ENCODE peak calls at places on chromosome 15, in six cellular contexts. One of them, this sample, is unnamed.

GRCh38 chr15:24835301-24835700 is 119.5 kb upstream of the SNRPN start:
- DNase-seq in GM06990: no peak
- DNase-seq in AG10803: no peak
- DNase-seq in fibroblast of pulmonary artery: no peak
- DNase-seq in B cell: no peak
- DNase-seq in heart left ventricle: no peak
- DNase-seq in this sample: no peak

GRCh38 chr15:55555089-55555488 is 33.1 kb downstream of the PYGO1 start:
- DNase-seq in fibroblast of pulmonary artery: no peak
- DNase-seq in AG10803: no peak
- DNase-seq in GM06990: no peak
- DNase-seq in heart left ventricle: no peak
- DNase-seq in B cell: no peak
- DNase-seq in this sample: no peak

GRCh38 chr15:55250392-55250791 is 39.2 kb downstream of the RAB27A start:
- DNase-seq in GM06990: no peak
- DNase-seq in heart left ventricle: no peak
- DNase-seq in fibroblast of pulmonary artery: peak
- DNase-seq in AG10803: peak
- DNase-seq in B cell: no peak
- DNase-seq in this sample: no peak

GRCh38 chr15:73908030-73908821 is 18.0 kb upstream of the LOXL1 start:
- DNase-seq in heart left ventricle: peak
- DNase-seq in B cell: peak
- DNase-seq in fibroblast of pulmonary artery: peak
- DNase-seq in GM06990: peak
- DNase-seq in AG10803: peak
- DNase-seq in this sample: peak

GRCh38 chr15:76335129-76335850 is 1.3 kb upstream of the ISL2 start:
- DNase-seq in heart left ventricle: no peak
- DNase-seq in fibroblast of pulmonary artery: no peak
- DNase-seq in B cell: peak
- DNase-seq in GM06990: peak
- DNase-seq in AG10803: no peak
- DNase-seq in this sample: no peak

GRCh38 chr15:32704343-32705076 is 13.3 kb upstream of the GREM1 start:
- DNase-seq in GM06990: no peak
- DNase-seq in heart left ventricle: no peak
- DNase-seq in fibroblast of pulmonary artery: no peak
- DNase-seq in B cell: no peak
- DNase-seq in AG10803: peak
- DNase-seq in this sample: no peak

GRCh38 chr15:28989239-28989830 is 103.6 kb downstream of the APBA2 start:
- DNase-seq in AG10803: no peak
- DNase-seq in heart left ventricle: no peak
- DNase-seq in fibroblast of pulmonary artery: no peak
- DNase-seq in B cell: no peak
- DNase-seq in GM06990: no peak
- DNase-seq in this sample: no peak

GRCh38 chr15:94246016-94246415 is 14.7 kb downstream of the MCTP2 start:
- DNase-seq in heart left ventricle: no peak
- DNase-seq in AG10803: no peak
- DNase-seq in B cell: no peak
- DNase-seq in GM06990: no peak
- DNase-seq in fibroblast of pulmonary artery: no peak
- DNase-seq in this sample: no peak

GRCh38 chr15:65856821-65857455 is 12.4 kb upstream of the RAB11A start:
- DNase-seq in fibroblast of pulmonary artery: peak
- DNase-seq in GM06990: peak
- DNase-seq in heart left ventricle: peak
- DNase-seq in B cell: peak
- DNase-seq in AG10803: peak
- DNase-seq in this sample: no peak

GRCh38 chr15:33188159-33188558 is 6.4 kb downstream of the FMN1 start:
- DNase-seq in AG10803: no peak
- DNase-seq in B cell: no peak
- DNase-seq in heart left ventricle: no peak
- DNase-seq in fibroblast of pulmonary artery: no peak
- DNase-seq in GM06990: no peak
- DNase-seq in this sample: no peak

GRCh38 chr15:100434038-100434437 is 92.3 kb upstream of the ADAMTS17 start:
- DNase-seq in fibroblast of pulmonary artery: no peak
- DNase-seq in AG10803: no peak
- DNase-seq in B cell: no peak
- DNase-seq in heart left ventricle: no peak
- DNase-seq in GM06990: no peak
- DNase-seq in this sample: no peak

GRCh38 chr15:35306361-35306981 is 221.4 kb upstream of the NANOGP8 start:
- DNase-seq in fibroblast of pulmonary artery: peak
- DNase-seq in heart left ventricle: no peak
- DNase-seq in B cell: no peak
- DNase-seq in AG10803: peak
- DNase-seq in GM06990: no peak
- DNase-seq in this sample: no peak

GRCh38 chr15:99172989-99173388 is 68.1 kb downstream of the SYNM start:
- DNase-seq in GM06990: no peak
- DNase-seq in B cell: no peak
- DNase-seq in AG10803: no peak
- DNase-seq in heart left ventricle: no peak
- DNase-seq in fibroblast of pulmonary artery: no peak
- DNase-seq in this sample: no peak

GRCh38 chr15:101064795-101065569 is 145.8 kb downstream of the LRRK1 start:
- DNase-seq in heart left ventricle: peak
- DNase-seq in GM06990: no peak
- DNase-seq in AG10803: no peak
- DNase-seq in fibroblast of pulmonary artery: no peak
- DNase-seq in B cell: no peak
- DNase-seq in this sample: peak

GRCh38 chr15:71656425-71656824 is 153.9 kb upstream of the NR2E3 start:
- DNase-seq in GM06990: no peak
- DNase-seq in fibroblast of pulmonary artery: no peak
- DNase-seq in heart left ventricle: no peak
- DNase-seq in AG10803: no peak
- DNase-seq in B cell: no peak
- DNase-seq in this sample: no peak

GRCh38 chr15:98955980-98956723 is 51.4 kb downstream of the PGPEP1L start:
- DNase-seq in GM06990: no peak
- DNase-seq in fibroblast of pulmonary artery: no peak
- DNase-seq in B cell: no peak
- DNase-seq in AG10803: no peak
- DNase-seq in heart left ventricle: no peak
- DNase-seq in this sample: peak

GRCh38 chr15:49101536-49101935 is 53.9 kb downstream of the COPS2 start:
- DNase-seq in heart left ventricle: no peak
- DNase-seq in fibroblast of pulmonary artery: peak
- DNase-seq in B cell: no peak
- DNase-seq in GM06990: no peak
- DNase-seq in AG10803: peak
- DNase-seq in this sample: no peak

GRCh38 chr15:77347197-77347596 is 72.7 kb downstream of the PEAK1 start:
- DNase-seq in AG10803: no peak
- DNase-seq in fibroblast of pulmonary artery: peak
- DNase-seq in GM06990: no peak
- DNase-seq in B cell: no peak
- DNase-seq in heart left ventricle: no peak
- DNase-seq in this sample: no peak

GRCh38 chr15:100291106-100291505 is 50.7 kb downstream of the ADAMTS17 start:
- DNase-seq in GM06990: no peak
- DNase-seq in B cell: no peak
- DNase-seq in fibroblast of pulmonary artery: peak
- DNase-seq in AG10803: no peak
- DNase-seq in heart left ventricle: no peak
- DNase-seq in this sample: no peak

GRCh38 chr15:96324192-96324895 is 6.2 kb upstream of the NR2F2 start:
- DNase-seq in GM06990: no peak
- DNase-seq in B cell: no peak
- DNase-seq in fibroblast of pulmonary artery: peak
- DNase-seq in AG10803: no peak
- DNase-seq in heart left ventricle: no peak
- DNase-seq in this sample: no peak

GRCh38 chr15:64134322-64134829 is 17.2 kb upstream of the SNX22 start:
- DNase-seq in AG10803: peak
- DNase-seq in B cell: no peak
- DNase-seq in GM06990: no peak
- DNase-seq in fibroblast of pulmonary artery: peak
- DNase-seq in heart left ventricle: peak
- DNase-seq in this sample: peak

GRCh38 chr15:65603134-65603533 is 7.8 kb downstream of the INTS14 start:
- DNase-seq in GM06990: no peak
- DNase-seq in fibroblast of pulmonary artery: no peak
- DNase-seq in AG10803: no peak
- DNase-seq in B cell: no peak
- DNase-seq in heart left ventricle: no peak
- DNase-seq in this sample: no peak

GRCh38 chr15:74727727-74728126 is 2.4 kb upstream of the CYP1A1 start:
- DNase-seq in fibroblast of pulmonary artery: no peak
- DNase-seq in B cell: no peak
- DNase-seq in heart left ventricle: peak
- DNase-seq in GM06990: no peak
- DNase-seq in AG10803: no peak
- DNase-seq in this sample: no peak

GRCh38 chr15:51286816-51287215 is 51.6 kb downstream of the CYP19A1 start:
- DNase-seq in GM06990: no peak
- DNase-seq in fibroblast of pulmonary artery: no peak
- DNase-seq in heart left ventricle: no peak
- DNase-seq in B cell: no peak
- DNase-seq in AG10803: no peak
- DNase-seq in this sample: no peak

GRCh38 chr15:51284871-51285270 is 53.5 kb downstream of the CYP19A1 start:
- DNase-seq in GM06990: no peak
- DNase-seq in AG10803: no peak
- DNase-seq in fibroblast of pulmonary artery: no peak
- DNase-seq in B cell: no peak
- DNase-seq in heart left ventricle: no peak
- DNase-seq in this sample: no peak

GRCh38 chr15:51281368-51281967 is 56.9 kb downstream of the CYP19A1 start:
- DNase-seq in fibroblast of pulmonary artery: peak
- DNase-seq in AG10803: peak
- DNase-seq in GM06990: peak
- DNase-seq in heart left ventricle: peak
- DNase-seq in B cell: peak
- DNase-seq in this sample: no peak

GRCh38 chr15:51280838-51281237 is 57.6 kb downstream of the CYP19A1 start:
- DNase-seq in B cell: no peak
- DNase-seq in fibroblast of pulmonary artery: no peak
- DNase-seq in heart left ventricle: no peak
- DNase-seq in GM06990: no peak
- DNase-seq in AG10803: no peak
- DNase-seq in this sample: no peak

GRCh38 chr15:51283026-51283425 is 55.4 kb downstream of the CYP19A1 start:
- DNase-seq in B cell: peak
- DNase-seq in heart left ventricle: no peak
- DNase-seq in AG10803: no peak
- DNase-seq in GM06990: peak
- DNase-seq in fibroblast of pulmonary artery: no peak
- DNase-seq in this sample: no peak
- TF ChIP-seq CTCF in B cell: no peak
- TF ChIP-seq CTCF in heart left ventricle: no peak
- TF ChIP-seq CTCF in AG10803: no peak
- TF ChIP-seq CTCF in GM06990: peak
- TF ChIP-seq CTCF in fibroblast of pulmonary artery: no peak
- TF ChIP-seq CTCF in this sample: no peak

GRCh38 chr15:92074646-92075045 is 221.1 kb downstream of the SLCO3A1 start:
- DNase-seq in heart left ventricle: peak
- DNase-seq in AG10803: peak
- DNase-seq in GM06990: no peak
- DNase-seq in fibroblast of pulmonary artery: peak
- DNase-seq in B cell: no peak
- DNase-seq in this sample: no peak
- TF ChIP-seq CTCF in heart left ventricle: no peak
- TF ChIP-seq CTCF in AG10803: no peak
- TF ChIP-seq CTCF in GM06990: no peak
- TF ChIP-seq CTCF in fibroblast of pulmonary artery: no peak
- TF ChIP-seq CTCF in B cell: no peak
- TF ChIP-seq CTCF in this sample: no peak

GRCh38 chr15:41557673-41558399 is 1.2 kb upstream of the TYRO3 start:
- DNase-seq in heart left ventricle: peak
- DNase-seq in AG10803: peak
- DNase-seq in fibroblast of pulmonary artery: peak
- DNase-seq in GM06990: peak
- DNase-seq in B cell: peak
- DNase-seq in this sample: no peak
- TF ChIP-seq CTCF in heart left ventricle: peak
- TF ChIP-seq CTCF in AG10803: peak
- TF ChIP-seq CTCF in fibroblast of pulmonary artery: peak
- TF ChIP-seq CTCF in GM06990: peak
- TF ChIP-seq CTCF in B cell: peak
- TF ChIP-seq CTCF in this sample: peak

GRCh38 chr15:58291848-58292247 is 139.9 kb upstream of the LIPC start:
- DNase-seq in AG10803: no peak
- DNase-seq in B cell: no peak
- DNase-seq in fibroblast of pulmonary artery: no peak
- DNase-seq in GM06990: no peak
- DNase-seq in heart left ventricle: no peak
- DNase-seq in this sample: no peak

GRCh38 chr15:58296276-58296675 is 135.5 kb upstream of the LIPC start:
- DNase-seq in AG10803: no peak
- DNase-seq in B cell: no peak
- DNase-seq in GM06990: no peak
- DNase-seq in heart left ventricle: no peak
- DNase-seq in fibroblast of pulmonary artery: no peak
- DNase-seq in this sample: no peak

GRCh38 chr15:58295637-58296036 is 136.2 kb upstream of the LIPC start:
- DNase-seq in B cell: no peak
- DNase-seq in GM06990: no peak
- DNase-seq in heart left ventricle: no peak
- DNase-seq in fibroblast of pulmonary artery: no peak
- DNase-seq in AG10803: no peak
- DNase-seq in this sample: no peak

GRCh38 chr15:58293622-58294550 is 137.9 kb upstream of the LIPC start:
- DNase-seq in AG10803: no peak
- DNase-seq in fibroblast of pulmonary artery: no peak
- DNase-seq in heart left ventricle: no peak
- DNase-seq in B cell: no peak
- DNase-seq in GM06990: no peak
- DNase-seq in this sample: no peak

DNA sequence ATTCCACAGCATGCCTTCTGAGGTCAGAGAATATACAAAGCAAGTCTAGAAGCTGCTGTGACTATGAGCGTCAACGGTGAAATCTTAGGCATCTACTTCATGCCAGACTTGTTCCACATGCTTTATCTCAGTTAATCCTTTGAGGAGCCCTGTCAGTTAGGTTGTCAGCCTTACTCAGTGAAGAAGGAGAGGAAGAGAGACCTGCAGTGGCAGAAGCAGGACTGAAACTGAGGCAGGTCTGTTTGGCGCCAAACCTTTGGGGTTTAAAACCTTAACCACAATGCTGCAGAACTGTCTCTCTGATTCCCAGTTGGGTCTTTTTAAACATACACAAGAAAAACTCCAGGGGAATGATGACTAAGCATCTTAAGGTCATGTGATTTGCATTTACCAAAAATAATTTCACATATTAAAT is 139.0 kb upstream of the LIPC start:
- DNase-seq in heart left ventricle: no peak
- DNase-seq in fibroblast of pulmonary artery: no peak
- DNase-seq in B cell: no peak
- DNase-seq in GM06990: no peak
- DNase-seq in AG10803: no peak
- DNase-seq in this sample: no peak
- TF ChIP-seq CTCF in heart left ventricle: no peak
- TF ChIP-seq CTCF in fibroblast of pulmonary artery: no peak
- TF ChIP-seq CTCF in B cell: no peak
- TF ChIP-seq CTCF in GM06990: no peak
- TF ChIP-seq CTCF in AG10803: no peak
- TF ChIP-seq CTCF in this sample: no peak

This sample was measured in chondrocyte.